ENCODE peak calls at places on chromosomes 2 and 18, in five cellular contexts. C, D, O, V and M are unnamed samples.
A peak's percentile ranks its signal among the peaks of the same experiment; 100 is the strongest.

GRCh38 chr2:105396254-105397024 is 2.4 kb downstream of the FHL2 start:
- DNase-seq in D (peak; percentile 100), O (no peak), C (no peak), V (no peak), M (peak; percentile 96)

GRCh38 chr2:71923887-71924533 is 223.7 kb downstream of the CYP26B1 start:
- DNase-seq in O (peak; percentile 69), V (peak; percentile 25), D (peak; percentile 56), C (peak; percentile 65), M (peak; percentile 3)

GRCh38 chr2:45729753-45730512 is 78.5 kb downstream of the PRKCE start:
- DNase-seq in D (no peak), C (peak; percentile 82), O (peak; percentile 85), V (no peak), M (no peak)

GRCh38 chr2:234427081-234428058 is 69.5 kb downstream of the ARL4C start:
- DNase-seq in C (no peak), O (peak; percentile 42), D (no peak), V (peak; percentile 7), M (no peak)

GRCh38 chr2:120893874-120894584 is 158.4 kb downstream of the GLI2 start:
- DNase-seq in C (no peak), V (no peak), D (no peak), O (no peak), M (no peak)

GRCh38 chr2:29544917-29545316 is 376.5 kb downstream of the ALK start:
- DNase-seq in O (no peak), V (no peak), C (no peak), D (no peak), M (no peak)

GRCh38 chr2:38982497-38982896 is 92.8 kb downstream of the ARHGEF33 start:
- DNase-seq in V (no peak), C (no peak), O (no peak), D (no peak), M (no peak)

GRCh38 chr2:178914259-178914849 is 107.1 kb upstream of the TTN start:
- DNase-seq in C (peak; percentile 77), D (peak; percentile 75), V (peak; percentile 44), O (peak; percentile 69), M (peak; percentile 34)

GRCh38 chr18:8685141-8685913 is 20.0 kb upstream of the MTCL1 start:
- DNase-seq in V (no peak), D (peak; percentile 91), C (no peak), O (no peak), M (no peak)

GRCh38 chr2:3971313-3972192 is 268.2 kb downstream of the DCDC2C start:
- DNase-seq in V (no peak), C (no peak), O (no peak), D (no peak), M (no peak)

GRCh38 chr18:74541703-74542555 is 7.6 kb downstream of the CNDP1 start:
- DNase-seq in V (no peak), D (peak; percentile 16), O (no peak), C (no peak), M (peak; percentile 37)

DNA sequence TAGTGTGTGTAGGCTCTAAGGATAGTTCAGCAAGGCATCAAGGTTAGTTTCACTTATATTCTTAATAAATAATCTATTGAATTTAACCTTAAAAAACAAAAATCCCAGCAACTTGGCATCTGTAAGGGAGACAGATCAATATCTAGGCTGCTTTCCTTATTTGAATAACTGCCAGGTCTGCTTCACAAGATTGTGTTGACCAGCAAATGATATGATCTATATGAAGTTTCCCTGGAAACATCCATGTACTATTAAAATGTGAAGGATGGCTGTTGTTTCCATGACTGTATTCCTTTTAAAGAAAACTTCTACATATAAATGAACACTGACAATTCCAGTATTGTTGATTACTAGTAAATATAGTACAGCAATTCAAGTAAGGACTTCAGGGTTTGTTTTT is 109.4 kb downstream of the SPTBN1 start:
- DNase-seq in D (no peak), V (no peak), O (no peak), C (no peak), M (no peak)
- H3K27ac ChIP-seq in D (no peak overlapping the region), V (no peak overlapping the region), O (no peak overlapping the region), C (no peak overlapping the region), M (peak overlapping the region; percentile 99)

DNA sequence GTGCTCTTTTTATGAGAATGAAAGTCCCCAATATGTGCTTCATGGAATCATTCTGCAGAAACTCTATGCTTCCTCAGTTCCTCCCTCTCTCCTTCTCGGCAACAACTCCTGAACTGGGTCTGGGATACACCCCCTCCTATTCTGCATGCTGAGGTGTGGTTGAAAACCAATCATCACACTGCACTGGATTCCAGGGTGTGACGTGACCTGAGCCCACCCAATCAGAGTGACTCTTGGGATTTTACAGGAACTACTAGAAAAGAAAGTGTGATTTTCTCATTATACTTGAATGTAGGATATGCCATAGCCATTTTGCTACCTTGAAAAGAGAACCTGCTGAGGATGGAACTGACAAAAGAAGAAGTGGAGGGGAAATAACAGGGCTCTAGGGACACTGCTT is 36.3 kb downstream of the ACVR1 start:
- DNase-seq in C (no peak), D (no peak), O (no peak), V (no peak), M (no peak)
- H3K27ac ChIP-seq in C (no peak overlapping the region), D (no peak overlapping the region), O (no peak overlapping the region), V (no peak overlapping the region), M (no peak overlapping the region)

DNA sequence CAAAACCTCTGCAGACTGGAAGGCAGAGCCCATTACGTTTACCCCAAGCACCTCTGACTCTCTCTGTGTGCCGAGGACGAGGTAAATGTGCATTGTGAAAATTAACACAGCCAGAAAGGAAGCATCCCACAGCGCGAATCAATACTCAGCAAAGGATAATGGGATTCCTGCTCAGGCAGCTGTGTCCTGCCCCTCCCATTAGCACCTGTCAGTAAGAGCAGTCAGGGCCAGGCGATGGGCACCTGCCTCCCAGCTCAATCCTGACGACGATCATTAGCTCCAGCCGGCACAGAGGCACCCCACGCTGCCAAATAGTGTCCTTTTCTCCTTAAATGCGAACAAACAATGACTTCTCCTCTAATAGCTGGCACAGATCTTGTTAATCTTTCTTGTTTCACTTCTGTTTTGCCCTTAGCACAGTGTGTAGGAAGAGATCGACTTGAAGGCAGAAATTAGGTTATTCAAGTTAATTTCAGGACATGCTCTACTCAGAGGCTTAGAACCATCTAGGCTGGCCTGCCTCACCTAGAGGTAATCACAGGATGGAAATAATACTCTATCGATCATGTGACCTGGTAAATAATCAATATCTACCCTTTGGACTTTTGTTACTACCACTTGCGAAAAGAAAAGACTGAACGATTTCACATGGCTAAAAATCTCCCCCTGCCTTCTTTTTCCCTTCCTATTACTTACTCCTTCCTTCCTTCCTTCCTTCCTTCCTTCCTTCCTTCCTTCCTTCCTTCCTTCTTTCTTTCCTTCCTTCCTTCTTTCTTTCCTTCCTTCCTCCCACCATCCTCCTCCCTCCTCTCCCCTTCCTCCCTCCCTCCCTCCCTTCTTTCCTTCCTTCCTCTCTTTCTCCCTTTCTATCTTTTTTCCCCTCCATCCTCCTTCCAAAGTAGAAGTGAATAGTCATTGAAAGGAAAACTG is 487.9 kb upstream of the ID2 start:
- DNase-seq in O (no peak), V (no peak), C (no peak), D (no peak), M (no peak)
- H3K27ac ChIP-seq in O (no peak overlapping the region), V (no peak overlapping the region), C (no peak overlapping the region), D (no peak overlapping the region), M (no peak overlapping the region)

GRCh38 chr2:207844648-207845047 is 74.9 kb upstream of the FZD5 start:
- DNase-seq in C (no peak), D (no peak), V (no peak), O (no peak), M (no peak)
- H3K27ac ChIP-seq in C (no peak overlapping the region), D (no peak overlapping the region), V (no peak overlapping the region), O (no peak overlapping the region), M (no peak overlapping the region)

GRCh38 chr2:113167962-113168340 is 5.8 kb upstream of the PSD4 start:
- DNase-seq in D (no peak), O (no peak), C (no peak), V (no peak), M (no peak)
- H3K27ac ChIP-seq in D (no peak overlapping the region), O (no peak overlapping the region), C (no peak overlapping the region), V (peak overlapping the region; percentile 75), M (no peak overlapping the region)

GRCh38 chr2:158722266-158723105 is 72.6 kb upstream of the DAPL1 start:
- DNase-seq in O (no peak), V (no peak), D (no peak), C (no peak), M (no peak)

GRCh38 chr2:158723921-158724802 is 71.0 kb upstream of the DAPL1 start:
- DNase-seq in V (no peak), O (no peak), C (no peak), D (peak; percentile 21), M (peak; percentile 24)

GRCh38 chr2:158724803-158725271 is 70.3 kb upstream of the DAPL1 start:
- DNase-seq in V (no peak), C (no peak), O (no peak), D (peak; percentile 76), M (peak; percentile 24)

GRCh38 chr2:158725496-158725895 is 69.6 kb upstream of the DAPL1 start:
- DNase-seq in V (no peak), O (no peak), D (no peak), C (no peak), M (no peak)

DNA sequence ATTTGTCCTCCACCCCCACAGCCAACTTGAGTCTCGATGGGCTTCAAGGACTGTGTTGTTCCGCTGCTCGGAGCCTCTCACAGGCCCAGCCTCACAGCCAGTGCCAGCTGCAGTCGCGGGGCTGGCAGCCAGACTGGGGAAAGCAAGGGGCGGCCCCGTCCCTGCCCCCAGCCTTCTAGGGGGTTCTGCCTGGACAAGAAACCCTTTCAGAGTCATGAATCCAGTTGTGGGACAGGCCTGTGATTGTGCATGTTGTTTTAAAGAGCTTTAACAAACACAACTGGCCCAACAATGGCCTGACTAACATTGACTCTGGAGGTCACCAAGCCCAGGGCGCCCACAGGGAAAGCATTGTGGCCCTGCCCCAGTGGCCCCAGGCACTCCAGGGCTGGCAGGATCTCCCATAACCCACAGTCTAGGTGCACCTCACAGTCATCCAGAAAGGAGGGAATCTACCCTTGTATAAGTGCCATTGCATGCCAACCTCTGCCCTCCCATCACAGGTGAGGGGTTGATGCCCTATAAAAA is 71.7 kb upstream of the DAPL1 start:
- DNase-seq in C (no peak), D (no peak), O (no peak), V (no peak), M (no peak)
- H3K27ac ChIP-seq in C (no peak overlapping the region), D (no peak overlapping the region), O (no peak overlapping the region), V (no peak overlapping the region), M (peak overlapping the region; percentile 68)